ENCODE peak calls at places on chromosome 21, in eight cellular contexts. E is stimulated activated CD8-positive, alpha-beta memory T cell treated with anti-CD3 and anti-CD28 coated beads, Interleukin-2, amount 100 ng/mL, for 1 hour; Z is Calu3; V is keratinocyte; G is ureter; P is G401; C is substantia nigra; Y is mesenteric fat pad. W is an unnamed sample.

GRCh38 chr21:15121655-15122120 is 56.9 kb upstream of the NRIP1 start:
- DNase-seq in E (no peak), Z (no peak), V (no peak), G (no peak), P (no peak), C (no peak), Y (no peak), W (peak)

GRCh38 chr21:32101206-32101763 is 177.6 kb downstream of the MIS18A start:
- DNase-seq in E (no peak), Z (no peak), V (no peak), G (no peak), P (no peak), C (no peak), Y (no peak), W (no peak)

GRCh38 chr21:45970674-45971486 is 10.7 kb upstream of the COL6A1 start:
- DNase-seq in E (peak), Z (peak), V (no peak), G (peak), P (peak), C (peak), Y (peak), W (peak)

GRCh38 chr21:35048706-35049617 is at the start of gene RUNX1:
- DNase-seq in E (peak), Z (no peak), V (no peak), G (no peak), P (no peak), C (peak), Y (no peak), W (no peak)

GRCh38 chr21:44594406-44594916 is 2.2 kb upstream of the KRTAP10-6 start:
- DNase-seq in E (no peak), Z (no peak), V (no peak), G (no peak), P (no peak), C (no peak), Y (no peak), W (no peak)

GRCh38 chr21:33041981-33042380 is 16.2 kb downstream of the OLIG2 start:
- DNase-seq in E (no peak), Z (no peak), V (no peak), G (no peak), P (no peak), C (no peak), Y (no peak), W (no peak)

GRCh38 chr21:45386728-45387371 is 18.1 kb upstream of the COL18A1 start:
- DNase-seq in E (no peak), Z (no peak), V (peak), G (no peak), P (peak), C (no peak), Y (peak), W (peak)

GRCh38 chr21:41653944-41654625 is 112.8 kb downstream of the RIPK4 start:
- DNase-seq in E (no peak), Z (no peak), V (no peak), G (no peak), P (no peak), C (no peak), Y (peak), W (no peak)

GRCh38 chr21:28960245-28960644 is 32.4 kb downstream of the LTN1 start:
- DNase-seq in E (no peak), Z (no peak), V (no peak), G (no peak), P (no peak), C (no peak), Y (no peak), W (no peak)

GRCh38 chr21:33654412-33654811 is 12.1 kb downstream of the ITSN1 start:
- DNase-seq in E (no peak), Z (no peak), V (no peak), G (no peak), P (no peak), C (no peak), Y (no peak), W (no peak)

GRCh38 chr21:28867401-28867800 is 125.3 kb downstream of the LTN1 start:
- DNase-seq in E (no peak), Z (no peak), V (no peak), G (no peak), P (no peak), C (no peak), Y (no peak), W (no peak)

GRCh38 chr21:36889401-36889800 is 77.1 kb downstream of the HLCS start:
- DNase-seq in E (no peak), Z (no peak), V (no peak), G (no peak), P (no peak), C (no peak), Y (no peak), W (no peak)

GRCh38 chr21:31316488-31317169 is 27.4 kb downstream of the TIAM1 start:
- DNase-seq in E (no peak), Z (no peak), V (no peak), G (no peak), P (no peak), C (no peak), Y (no peak), W (no peak)

GRCh38 chr21:19874521-19874920 is 1123.7 kb upstream of the NCAM2 start:
- DNase-seq in E (no peak), Z (no peak), V (no peak), G (no peak), P (no peak), C (no peak), Y (no peak), W (no peak)

GRCh38 chr21:44972821-44973220 is 33.0 kb downstream of the SLX9 start:
- DNase-seq in E (no peak), Z (no peak), V (no peak), G (no peak), P (no peak), C (no peak), Y (no peak), W (no peak)

GRCh38 chr21:16402752-16403151 is 673.0 kb downstream of the USP25 start:
- DNase-seq in E (no peak), Z (no peak), V (no peak), G (no peak), P (no peak), C (no peak), Y (no peak), W (no peak)

GRCh38 chr21:42156690-42157605 is 62.0 kb upstream of the ABCG1 start:
- DNase-seq in E (no peak), Z (no peak), V (no peak), G (peak), P (peak), C (peak), Y (peak), W (no peak)

GRCh38 chr21:17463441-17463840 is 49.4 kb upstream of the CXADR start:
- DNase-seq in E (no peak), Z (no peak), V (no peak), G (no peak), P (no peak), C (no peak), Y (no peak), W (no peak)

GRCh38 chr21:42424848-42425602 is 21.3 kb downstream of the UBASH3A start:
- DNase-seq in E (peak), Z (no peak), V (no peak), G (no peak), P (no peak), C (no peak), Y (peak), W (no peak)

GRCh38 chr21:16179732-16180131 is 449.9 kb downstream of the USP25 start:
- DNase-seq in E (no peak), Z (no peak), V (no peak), G (no peak), P (no peak), C (no peak), Y (no peak), W (no peak)

GRCh38 chr21:42125571-42126544 is 54.7 kb downstream of the UMODL1 start:
- DNase-seq in E (no peak), Z (no peak), V (no peak), G (no peak), P (no peak), C (no peak), Y (no peak), W (peak)

GRCh38 chr21:25949701-25950100 is 214.9 kb downstream of the GABPA start:
- DNase-seq in E (no peak), Z (no peak), V (no peak), G (no peak), P (no peak), C (no peak), Y (no peak), W (no peak)

GRCh38 chr21:35508389-35508888 is 459.3 kb upstream of the RUNX1 start:
- DNase-seq in E (no peak), Z (peak), V (no peak), G (peak), P (no peak), C (peak), Y (no peak), W (peak)

GRCh38 chr21:41447356-41447755 is 21.3 kb downstream of the MX1 start:
- DNase-seq in E (no peak), Z (no peak), V (no peak), G (no peak), P (no peak), C (no peak), Y (no peak), W (no peak)

GRCh38 chr21:43794311-43794710 is 4.9 kb downstream of the RRP1 start:
- DNase-seq in E (no peak), Z (no peak), V (no peak), G (no peak), P (no peak), C (no peak), Y (no peak), W (no peak)

GRCh38 chr21:46457801-46458314 is 833 bp upstream of the DIP2A start:
- DNase-seq in E (no peak), Z (peak), V (no peak), G (peak), P (peak), C (peak), Y (peak), W (peak)

GRCh38 chr21:45590726-45591618 is 48.7 kb upstream of the SLC19A1 start:
- DNase-seq in E (no peak), Z (no peak), V (no peak), G (no peak), P (no peak), C (no peak), Y (peak), W (no peak)

GRCh38 chr21:14120091-14120734 is 90.5 kb downstream of the LIPI start:
- DNase-seq in E (no peak), Z (no peak), V (no peak), G (no peak), P (peak), C (peak), Y (no peak), W (peak)

GRCh38 chr21:41701749-41702148 is 65.1 kb downstream of the RIPK4 start:
- DNase-seq in E (no peak), Z (no peak), V (no peak), G (no peak), P (no peak), C (no peak), Y (no peak), W (no peak)

GRCh38 chr21:33539612-33540011 is 2.3 kb downstream of the GART start:
- DNase-seq in E (no peak), Z (no peak), V (no peak), G (no peak), P (no peak), C (no peak), Y (no peak), W (no peak)

GRCh38 chr21:35298757-35299156 is 249.7 kb upstream of the RUNX1 start:
- DNase-seq in E (no peak), Z (no peak), V (no peak), G (no peak), P (no peak), C (no peak), Y (no peak), W (no peak)

GRCh38 chr21:45592208-45592619 is 50.0 kb upstream of the SLC19A1 start:
- DNase-seq in E (peak), Z (no peak), V (no peak), G (no peak), P (peak), C (no peak), Y (peak), W (no peak)

GRCh38 chr21:15592271-15592860 is 137.4 kb upstream of the USP25 start:
- DNase-seq in E (no peak), Z (peak), V (no peak), G (no peak), P (peak), C (peak), Y (no peak), W (peak)

GRCh38 chr21:44925027-44925755 is 4.5 kb upstream of the ITGB2 start:
- DNase-seq in E (no peak), Z (no peak), V (no peak), G (no peak), P (no peak), C (no peak), Y (no peak), W (no peak)

GRCh38 chr21:14863745-14864210 is 201.0 kb downstream of the NRIP1 start:
- DNase-seq in E (no peak), Z (no peak), V (no peak), G (no peak), P (no peak), C (no peak), Y (no peak), W (no peak)

GRCh38 chr21:45003331-45004058 is 63.7 kb downstream of the SLX9 start:
- DNase-seq in E (no peak), Z (no peak), V (no peak), G (no peak), P (no peak), C (peak), Y (no peak), W (no peak)

GRCh38 chr21:25964009-25964408 is 206.6 kb downstream of the APP start:
- DNase-seq in E (no peak), Z (no peak), V (no peak), G (no peak), P (no peak), C (no peak), Y (no peak), W (no peak)

GRCh38 chr21:33974513-33975468 is 59.2 kb upstream of the ATP5PO start:
- DNase-seq in E (no peak), Z (no peak), V (no peak), G (no peak), P (no peak), C (no peak), Y (no peak), W (no peak)